ENCODE peak calls at places on chromosome 16, in five cellular contexts. I is A549, J is suprapubic skin, W is transverse colon, B is ovary. Q is an unnamed sample. For H3K4me1, the result is how much of the 10 kb centered on the place peaks cover.

GRCh38 chr16:79658301-79659001 is 57.9 kb upstream of the MAF start:
- DNase-seq in B (no peak), W (no peak), I (peak), J (no peak), Q (no peak)

GRCh38 chr16:84941916-84942315 is 69.4 kb downstream of the ZDHHC7 start:
- DNase-seq in B (no peak), I (no peak), J (no peak), W (no peak), Q (no peak)

GRCh38 chr16:73254983-73255382 is 207.1 kb upstream of the ZFHX3 start:
- DNase-seq in W (no peak), J (no peak), B (no peak), I (no peak), Q (no peak)

GRCh38 chr16:83513006-83513755 is 294.6 kb upstream of the HSBP1 start:
- DNase-seq in J (no peak), B (no peak), W (no peak), I (no peak), Q (no peak)

GRCh38 chr16:56732832-56733231 is 2.9 kb downstream of the NUP93 start:
- DNase-seq in W (no peak), J (no peak), B (no peak), I (no peak), Q (no peak)

GRCh38 chr16:67775273-67775672 is 31.1 kb downstream of the RANBP10 start:
- DNase-seq in I (no peak), W (no peak), J (no peak), B (no peak), Q (no peak)

GRCh38 chr16:49490321-49490705 is 116.7 kb downstream of the C16orf78 start:
- DNase-seq in B (peak), J (no peak), W (no peak), I (no peak), Q (peak)

GRCh38 chr16:74309789-74310781 is 13.5 kb downstream of the PSMD7 start:
- DNase-seq in W (no peak), B (no peak), J (peak), I (peak), Q (no peak)

GRCh38 chr16:1790261-1790610 is 3.3 kb downstream of the IGFALS start:
- DNase-seq in W (no peak), J (no peak), B (no peak), I (no peak), Q (no peak)

GRCh38 chr16:51565149-51565548 is 414.1 kb upstream of the SALL1 start:
- DNase-seq in B (no peak), I (no peak), W (no peak), J (no peak), Q (no peak)

GRCh38 chr16:22983614-22984013 is 165.6 kb downstream of the USP31 start:
- DNase-seq in J (no peak), I (no peak), B (no peak), W (no peak), Q (no peak)

GRCh38 chr16:47197536-47198179 is 53.9 kb upstream of the NETO2 start:
- DNase-seq in J (no peak), W (no peak), B (no peak), I (no peak), Q (no peak)

GRCh38 chr16:27385398-27385797 is 16.6 kb upstream of the IL21R start:
- DNase-seq in W (no peak), B (no peak), J (no peak), I (no peak), Q (no peak)

GRCh38 chr16:67528222-67528869 is at the start of gene RIPOR1:
- DNase-seq in I (peak), J (no peak), B (peak), W (peak), Q (peak)

DNA sequence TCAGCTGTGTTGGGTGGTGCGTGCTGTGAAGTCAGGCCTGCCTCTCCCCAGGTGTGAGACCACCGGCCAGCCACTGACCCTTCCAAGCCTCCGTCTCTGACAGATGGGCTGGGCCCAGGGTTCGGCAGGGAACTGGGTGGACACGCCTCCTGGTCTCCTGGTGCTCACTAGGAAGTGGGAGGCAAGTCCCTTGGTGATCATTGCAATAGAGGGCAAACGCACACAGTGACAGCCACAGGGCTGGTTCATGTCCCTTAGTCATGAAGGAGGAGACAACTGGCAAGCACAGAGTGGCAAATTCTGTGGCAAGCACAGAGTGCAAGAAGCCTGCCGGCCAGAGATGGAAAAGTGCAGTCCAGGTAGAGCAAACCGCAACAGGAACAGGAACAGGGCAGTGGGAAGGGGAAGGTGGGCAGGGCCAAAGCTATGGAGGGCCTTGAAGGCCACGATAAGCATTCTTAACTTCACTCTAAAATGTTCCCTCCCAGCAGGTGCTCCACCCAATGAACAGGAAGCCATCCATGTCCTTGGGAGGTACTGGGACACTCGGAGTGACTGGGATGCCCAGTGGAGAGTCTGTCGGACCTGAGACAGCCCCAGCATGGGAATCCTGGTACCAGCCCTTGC is 21.9 kb downstream of the USP7 start:
- DNase-seq in W (no peak), J (no peak), I (no peak), B (no peak), Q (no peak)
- H3K4me1 ChIP-seq in W (half or more), J (half or more), I (under half), B (under half), Q (half or more)

GRCh38 chr16:69217433-69217832 is 30.5 kb downstream of the SNTB2 start:
- DNase-seq in I (peak), B (no peak), W (no peak), J (no peak), Q (no peak)
- TF ChIP-seq EP300 in I (no peak), B (no peak), W (no peak), J (no peak), Q (no peak)

GRCh38 chr16:70523621-70524405 is at the start of gene SF3B3:
- DNase-seq in B (peak), J (peak), I (peak), W (peak), Q (peak)
- TF ChIP-seq POLR2A in B (peak), J (peak), I (peak), W (peak), Q (no peak)

DNA sequence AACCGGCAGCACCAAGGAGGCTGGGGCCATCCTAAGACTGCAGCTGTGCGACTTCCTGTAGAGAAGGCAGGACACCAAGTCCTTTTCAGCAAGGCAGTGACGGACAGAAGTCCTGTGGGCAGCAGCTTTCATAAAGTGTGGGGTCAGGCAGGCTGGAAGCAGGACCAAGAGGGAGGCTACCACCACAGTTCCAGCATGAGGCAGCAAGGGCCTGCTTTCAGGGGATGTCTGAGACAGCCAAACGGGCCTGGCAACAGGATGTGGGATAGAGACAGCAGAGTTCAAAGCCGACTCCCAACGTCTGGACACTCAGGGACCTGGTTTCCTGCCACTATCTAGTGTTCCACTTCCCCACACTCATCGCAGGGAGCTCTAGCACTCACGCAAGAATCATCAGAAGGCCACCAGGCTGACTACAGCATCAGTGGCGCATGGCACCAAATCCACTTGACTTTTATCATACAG is 5.3 kb downstream of the USP7 start:
- DNase-seq in W (peak), B (no peak), I (no peak), J (no peak), Q (peak)
- H3K4me1 ChIP-seq in W (half or more), B (under half), I (half or more), J (half or more), Q (under half)

GRCh38 chr16:65754799-65755691 is 611.4 kb upstream of the CDH5 start:
- DNase-seq in B (peak), W (peak), J (no peak), I (no peak), Q (peak)
- TF ChIP-seq EP300 in B (no peak), W (no peak), J (no peak), I (no peak), Q (no peak)

DNA sequence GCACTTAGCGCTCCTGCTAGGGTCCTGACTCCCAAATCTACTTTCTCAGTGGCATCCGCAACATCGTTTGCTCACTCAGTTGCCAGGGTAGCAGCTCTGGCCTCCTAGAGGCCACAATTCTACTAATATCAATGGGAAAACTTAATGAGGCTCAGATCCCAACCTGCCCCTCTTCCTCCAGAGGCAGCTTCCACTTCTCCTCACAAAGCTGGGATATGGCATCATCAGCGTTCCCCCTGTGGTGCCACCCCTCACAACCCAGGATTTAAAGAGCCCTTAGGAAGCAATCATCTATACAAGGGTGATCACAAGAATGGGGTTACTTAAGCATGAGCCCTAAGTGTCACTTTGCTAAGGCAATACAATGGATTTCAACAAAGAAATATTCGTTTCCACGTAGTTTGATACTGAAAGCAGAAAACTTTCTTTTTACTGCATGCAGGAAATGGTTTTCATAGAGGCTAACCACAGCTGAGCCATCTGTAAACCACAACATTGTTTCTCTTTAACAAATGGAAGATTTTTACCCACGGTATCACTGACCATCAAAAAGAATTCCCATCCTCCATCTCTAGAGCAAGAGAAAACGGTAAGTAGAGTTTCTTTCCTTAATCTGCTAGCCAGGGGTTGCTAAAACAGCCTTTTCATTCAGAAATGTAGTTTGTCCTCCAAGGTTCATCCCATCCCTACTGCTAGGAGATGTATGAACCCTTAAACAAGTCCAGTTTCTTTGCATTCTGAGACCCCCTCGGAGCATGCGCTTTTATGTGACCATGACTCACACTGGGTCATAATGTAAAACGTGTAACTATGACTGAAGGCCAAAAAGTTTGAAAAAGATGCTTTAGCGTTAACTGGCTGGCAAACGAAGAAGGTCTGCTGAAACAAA is 68.3 kb upstream of the BCAR1 start:
- DNase-seq in B (no peak), W (no peak), J (no peak), I (no peak), Q (no peak)
- TF ChIP-seq POLR2A in B (no peak), W (no peak), J (no peak), I (no peak), Q (no peak)

Q was measured in sigmoid colon.